ENCODE peak calls at places on chromosomes 12 and 14, in ten cellular contexts. One of them, this sample, is unnamed.

GRCh38 chr14:60789656-60790055 is 55.1 kb downstream of the MNAT1 start:
- DNase-seq in amniotic epithelial cell: no peak
- DNase-seq in stimulated activated CD4-positive, alpha-beta T cell treated with anti-CD3 and anti-CD28 coated beads, Interleukin-1b, Interleukin-23, amount 100 ng/mL, for 1 hour: no peak
- DNase-seq in endothelial cell: no peak
- DNase-seq in NCI-H1436: no peak
- DNase-seq in left cardiac atrium: no peak
- DNase-seq in central memory CD8-positive, alpha-beta T cell: no peak
- DNase-seq in Daoy: no peak
- DNase-seq in heart right ventricle: no peak
- DNase-seq in NCI-H1092 treated with DMSO at 0.1 percent for 48 hours: no peak
- DNase-seq in this sample: no peak

GRCh38 chr14:51129130-51129529 is 34.2 kb upstream of the TRIM9 start:
- DNase-seq in amniotic epithelial cell: no peak
- DNase-seq in NCI-H1092 treated with DMSO at 0.1 percent for 48 hours: no peak
- DNase-seq in central memory CD8-positive, alpha-beta T cell: no peak
- DNase-seq in Daoy: no peak
- DNase-seq in left cardiac atrium: no peak
- DNase-seq in heart right ventricle: no peak
- DNase-seq in stimulated activated CD4-positive, alpha-beta T cell treated with anti-CD3 and anti-CD28 coated beads, Interleukin-1b, Interleukin-23, amount 100 ng/mL, for 1 hour: no peak
- DNase-seq in endothelial cell: no peak
- DNase-seq in NCI-H1436: no peak
- DNase-seq in this sample: no peak

GRCh38 chr14:62468946-62469345 is 576.3 kb downstream of the KCNH5 start:
- DNase-seq in central memory CD8-positive, alpha-beta T cell: no peak
- DNase-seq in stimulated activated CD4-positive, alpha-beta T cell treated with anti-CD3 and anti-CD28 coated beads, Interleukin-1b, Interleukin-23, amount 100 ng/mL, for 1 hour: no peak
- DNase-seq in heart right ventricle: no peak
- DNase-seq in NCI-H1092 treated with DMSO at 0.1 percent for 48 hours: no peak
- DNase-seq in Daoy: no peak
- DNase-seq in amniotic epithelial cell: no peak
- DNase-seq in left cardiac atrium: no peak
- DNase-seq in NCI-H1436: no peak
- DNase-seq in endothelial cell: no peak
- DNase-seq in this sample: no peak

GRCh38 chr14:42013560-42013959 is 406.9 kb downstream of the LRFN5 start:
- DNase-seq in endothelial cell: no peak
- DNase-seq in Daoy: peak
- DNase-seq in central memory CD8-positive, alpha-beta T cell: no peak
- DNase-seq in stimulated activated CD4-positive, alpha-beta T cell treated with anti-CD3 and anti-CD28 coated beads, Interleukin-1b, Interleukin-23, amount 100 ng/mL, for 1 hour: no peak
- DNase-seq in amniotic epithelial cell: peak
- DNase-seq in NCI-H1436: no peak
- DNase-seq in heart right ventricle: no peak
- DNase-seq in left cardiac atrium: no peak
- DNase-seq in NCI-H1092 treated with DMSO at 0.1 percent for 48 hours: no peak
- DNase-seq in this sample: no peak

GRCh38 chr12:21500786-21501257 is 613 bp downstream of the RECQL start:
- DNase-seq in amniotic epithelial cell: no peak
- DNase-seq in stimulated activated CD4-positive, alpha-beta T cell treated with anti-CD3 and anti-CD28 coated beads, Interleukin-1b, Interleukin-23, amount 100 ng/mL, for 1 hour: no peak
- DNase-seq in left cardiac atrium: no peak
- DNase-seq in NCI-H1092 treated with DMSO at 0.1 percent for 48 hours: no peak
- DNase-seq in heart right ventricle: no peak
- DNase-seq in central memory CD8-positive, alpha-beta T cell: peak
- DNase-seq in endothelial cell: no peak
- DNase-seq in NCI-H1436: no peak
- DNase-seq in Daoy: no peak
- DNase-seq in this sample: no peak

GRCh38 chr14:75847584-75847983 is 134.2 kb downstream of the TGFB3 start:
- DNase-seq in Daoy: no peak
- DNase-seq in left cardiac atrium: no peak
- DNase-seq in amniotic epithelial cell: no peak
- DNase-seq in NCI-H1436: no peak
- DNase-seq in central memory CD8-positive, alpha-beta T cell: no peak
- DNase-seq in endothelial cell: no peak
- DNase-seq in heart right ventricle: no peak
- DNase-seq in stimulated activated CD4-positive, alpha-beta T cell treated with anti-CD3 and anti-CD28 coated beads, Interleukin-1b, Interleukin-23, amount 100 ng/mL, for 1 hour: no peak
- DNase-seq in NCI-H1092 treated with DMSO at 0.1 percent for 48 hours: no peak
- DNase-seq in this sample: no peak

GRCh38 chr14:54713364-54713763 is 146.4 kb downstream of the SAMD4A start:
- DNase-seq in stimulated activated CD4-positive, alpha-beta T cell treated with anti-CD3 and anti-CD28 coated beads, Interleukin-1b, Interleukin-23, amount 100 ng/mL, for 1 hour: no peak
- DNase-seq in heart right ventricle: no peak
- DNase-seq in left cardiac atrium: no peak
- DNase-seq in Daoy: no peak
- DNase-seq in NCI-H1436: no peak
- DNase-seq in amniotic epithelial cell: no peak
- DNase-seq in endothelial cell: no peak
- DNase-seq in central memory CD8-positive, alpha-beta T cell: no peak
- DNase-seq in NCI-H1092 treated with DMSO at 0.1 percent for 48 hours: no peak
- DNase-seq in this sample: no peak

GRCh38 chr14:76546426-76547221 is 170.7 kb downstream of the ESRRB start:
- DNase-seq in NCI-H1436: no peak
- DNase-seq in central memory CD8-positive, alpha-beta T cell: no peak
- DNase-seq in stimulated activated CD4-positive, alpha-beta T cell treated with anti-CD3 and anti-CD28 coated beads, Interleukin-1b, Interleukin-23, amount 100 ng/mL, for 1 hour: no peak
- DNase-seq in amniotic epithelial cell: no peak
- DNase-seq in NCI-H1092 treated with DMSO at 0.1 percent for 48 hours: peak
- DNase-seq in left cardiac atrium: no peak
- DNase-seq in endothelial cell: peak
- DNase-seq in Daoy: peak
- DNase-seq in heart right ventricle: no peak
- DNase-seq in this sample: no peak

GRCh38 chr12:73221398-73221797 is 949.2 kb downstream of the TRHDE start:
- DNase-seq in endothelial cell: no peak
- DNase-seq in NCI-H1436: no peak
- DNase-seq in Daoy: no peak
- DNase-seq in amniotic epithelial cell: no peak
- DNase-seq in central memory CD8-positive, alpha-beta T cell: no peak
- DNase-seq in stimulated activated CD4-positive, alpha-beta T cell treated with anti-CD3 and anti-CD28 coated beads, Interleukin-1b, Interleukin-23, amount 100 ng/mL, for 1 hour: no peak
- DNase-seq in left cardiac atrium: no peak
- DNase-seq in NCI-H1092 treated with DMSO at 0.1 percent for 48 hours: no peak
- DNase-seq in heart right ventricle: no peak
- DNase-seq in this sample: no peak

GRCh38 chr14:25111061-25111601 is 61.2 kb upstream of the STXBP6 start:
- DNase-seq in stimulated activated CD4-positive, alpha-beta T cell treated with anti-CD3 and anti-CD28 coated beads, Interleukin-1b, Interleukin-23, amount 100 ng/mL, for 1 hour: no peak
- DNase-seq in Daoy: peak
- DNase-seq in central memory CD8-positive, alpha-beta T cell: no peak
- DNase-seq in NCI-H1436: no peak
- DNase-seq in NCI-H1092 treated with DMSO at 0.1 percent for 48 hours: no peak
- DNase-seq in amniotic epithelial cell: peak
- DNase-seq in heart right ventricle: no peak
- DNase-seq in left cardiac atrium: peak
- DNase-seq in endothelial cell: no peak
- DNase-seq in this sample: no peak

GRCh38 chr14:23248601-23249000 is 10.9 kb downstream of the RNF212B start:
- DNase-seq in stimulated activated CD4-positive, alpha-beta T cell treated with anti-CD3 and anti-CD28 coated beads, Interleukin-1b, Interleukin-23, amount 100 ng/mL, for 1 hour: no peak
- DNase-seq in left cardiac atrium: no peak
- DNase-seq in Daoy: no peak
- DNase-seq in central memory CD8-positive, alpha-beta T cell: no peak
- DNase-seq in heart right ventricle: no peak
- DNase-seq in endothelial cell: no peak
- DNase-seq in NCI-H1436: no peak
- DNase-seq in NCI-H1092 treated with DMSO at 0.1 percent for 48 hours: no peak
- DNase-seq in amniotic epithelial cell: no peak
- DNase-seq in this sample: no peak

GRCh38 chr12:47556219-47556618 is 149.6 kb downstream of the RPAP3 start:
- DNase-seq in Daoy: no peak
- DNase-seq in NCI-H1436: no peak
- DNase-seq in central memory CD8-positive, alpha-beta T cell: no peak
- DNase-seq in endothelial cell: no peak
- DNase-seq in NCI-H1092 treated with DMSO at 0.1 percent for 48 hours: no peak
- DNase-seq in heart right ventricle: no peak
- DNase-seq in stimulated activated CD4-positive, alpha-beta T cell treated with anti-CD3 and anti-CD28 coated beads, Interleukin-1b, Interleukin-23, amount 100 ng/mL, for 1 hour: no peak
- DNase-seq in amniotic epithelial cell: no peak
- DNase-seq in left cardiac atrium: no peak
- DNase-seq in this sample: peak

GRCh38 chr14:80456200-80456599 is 244.9 kb upstream of the DIO2 start:
- DNase-seq in NCI-H1436: no peak
- DNase-seq in central memory CD8-positive, alpha-beta T cell: no peak
- DNase-seq in left cardiac atrium: no peak
- DNase-seq in NCI-H1092 treated with DMSO at 0.1 percent for 48 hours: no peak
- DNase-seq in endothelial cell: no peak
- DNase-seq in Daoy: peak
- DNase-seq in stimulated activated CD4-positive, alpha-beta T cell treated with anti-CD3 and anti-CD28 coated beads, Interleukin-1b, Interleukin-23, amount 100 ng/mL, for 1 hour: no peak
- DNase-seq in heart right ventricle: no peak
- DNase-seq in amniotic epithelial cell: peak
- DNase-seq in this sample: no peak

GRCh38 chr12:68259318-68259940 is 6.0 kb upstream of the IL22 start:
- DNase-seq in heart right ventricle: no peak
- DNase-seq in Daoy: peak
- DNase-seq in left cardiac atrium: no peak
- DNase-seq in central memory CD8-positive, alpha-beta T cell: no peak
- DNase-seq in amniotic epithelial cell: peak
- DNase-seq in endothelial cell: no peak
- DNase-seq in NCI-H1436: no peak
- DNase-seq in NCI-H1092 treated with DMSO at 0.1 percent for 48 hours: no peak
- DNase-seq in stimulated activated CD4-positive, alpha-beta T cell treated with anti-CD3 and anti-CD28 coated beads, Interleukin-1b, Interleukin-23, amount 100 ng/mL, for 1 hour: no peak
- DNase-seq in this sample: no peak

GRCh38 chr14:100784523-100785337 is 41.2 kb upstream of the MEG3 start:
- DNase-seq in NCI-H1436: no peak
- DNase-seq in amniotic epithelial cell: no peak
- DNase-seq in Daoy: no peak
- DNase-seq in endothelial cell: no peak
- DNase-seq in NCI-H1092 treated with DMSO at 0.1 percent for 48 hours: peak
- DNase-seq in stimulated activated CD4-positive, alpha-beta T cell treated with anti-CD3 and anti-CD28 coated beads, Interleukin-1b, Interleukin-23, amount 100 ng/mL, for 1 hour: no peak
- DNase-seq in central memory CD8-positive, alpha-beta T cell: no peak
- DNase-seq in left cardiac atrium: no peak
- DNase-seq in heart right ventricle: no peak
- DNase-seq in this sample: no peak